ENCODE peak calls at places on chromosomes 6 and 20, in ten cellular contexts. One of them, this sample, is unnamed.

GRCh38 chr6:124090491-124090890 is 286.8 kb downstream of the NKAIN2 start:
- DNase-seq in IMR-90: no peak
- DNase-seq in effector memory CD4-positive, alpha-beta T cell: no peak
- DNase-seq in WTC11: no peak
- DNase-seq in activated CD4-positive, alpha-beta T cell treated with anti-CD3 and anti-CD28 coated beads, Interleukin-2, amount 50 U/mL, for 24 hours: no peak
- DNase-seq in RKO: no peak
- DNase-seq in AG04450: no peak
- DNase-seq in WERI-Rb-1: no peak
- DNase-seq in stimulated activated CD8-positive, alpha-beta memory T cell treated with anti-CD3 and anti-CD28 coated beads, Interleukin-12 subunit alpha, Interleukin-12 subunit beta, amount 100 ng/mL, for 1 hour: no peak
- DNase-seq in Caco-2: no peak
- DNase-seq in this sample: no peak

GRCh38 chr6:4803343-4803744 is 27.1 kb downstream of the CDYL start:
- DNase-seq in IMR-90: no peak
- DNase-seq in effector memory CD4-positive, alpha-beta T cell: no peak
- DNase-seq in WTC11: no peak
- DNase-seq in activated CD4-positive, alpha-beta T cell treated with anti-CD3 and anti-CD28 coated beads, Interleukin-2, amount 50 U/mL, for 24 hours: no peak
- DNase-seq in RKO: no peak
- DNase-seq in AG04450: no peak
- DNase-seq in WERI-Rb-1: no peak
- DNase-seq in stimulated activated CD8-positive, alpha-beta memory T cell treated with anti-CD3 and anti-CD28 coated beads, Interleukin-12 subunit alpha, Interleukin-12 subunit beta, amount 100 ng/mL, for 1 hour: no peak
- DNase-seq in Caco-2: no peak
- DNase-seq in this sample: no peak

GRCh38 chr6:10028202-10028601 is 386.7 kb downstream of the TFAP2A start:
- DNase-seq in IMR-90: no peak
- DNase-seq in effector memory CD4-positive, alpha-beta T cell: no peak
- DNase-seq in WTC11: no peak
- DNase-seq in activated CD4-positive, alpha-beta T cell treated with anti-CD3 and anti-CD28 coated beads, Interleukin-2, amount 50 U/mL, for 24 hours: no peak
- DNase-seq in RKO: no peak
- DNase-seq in AG04450: no peak
- DNase-seq in WERI-Rb-1: no peak
- DNase-seq in stimulated activated CD8-positive, alpha-beta memory T cell treated with anti-CD3 and anti-CD28 coated beads, Interleukin-12 subunit alpha, Interleukin-12 subunit beta, amount 100 ng/mL, for 1 hour: no peak
- DNase-seq in Caco-2: no peak
- DNase-seq in this sample: no peak

GRCh38 chr6:165849539-165850430 is 186.7 kb upstream of the PDE10A start:
- DNase-seq in IMR-90: no peak
- DNase-seq in effector memory CD4-positive, alpha-beta T cell: no peak
- DNase-seq in WTC11: no peak
- DNase-seq in activated CD4-positive, alpha-beta T cell treated with anti-CD3 and anti-CD28 coated beads, Interleukin-2, amount 50 U/mL, for 24 hours: no peak
- DNase-seq in RKO: no peak
- DNase-seq in AG04450: no peak
- DNase-seq in WERI-Rb-1: no peak
- DNase-seq in stimulated activated CD8-positive, alpha-beta memory T cell treated with anti-CD3 and anti-CD28 coated beads, Interleukin-12 subunit alpha, Interleukin-12 subunit beta, amount 100 ng/mL, for 1 hour: no peak
- DNase-seq in Caco-2: no peak
- DNase-seq in this sample: peak; percentile 51

GRCh38 chr20:31606928-31607639 is 2.0 kb downstream of the ID1 start:
- DNase-seq in IMR-90: peak; percentile 67
- DNase-seq in effector memory CD4-positive, alpha-beta T cell: no peak
- DNase-seq in WTC11: no peak
- DNase-seq in activated CD4-positive, alpha-beta T cell treated with anti-CD3 and anti-CD28 coated beads, Interleukin-2, amount 50 U/mL, for 24 hours: no peak
- DNase-seq in RKO: no peak
- DNase-seq in AG04450: no peak
- DNase-seq in WERI-Rb-1: peak; percentile 84
- DNase-seq in stimulated activated CD8-positive, alpha-beta memory T cell treated with anti-CD3 and anti-CD28 coated beads, Interleukin-12 subunit alpha, Interleukin-12 subunit beta, amount 100 ng/mL, for 1 hour: no peak
- DNase-seq in Caco-2: peak; percentile 77
- DNase-seq in this sample: no peak

GRCh38 chr6:34106421-34106820 is 39.5 kb downstream of the GRM4 start:
- DNase-seq in IMR-90: no peak
- DNase-seq in effector memory CD4-positive, alpha-beta T cell: no peak
- DNase-seq in WTC11: no peak
- DNase-seq in activated CD4-positive, alpha-beta T cell treated with anti-CD3 and anti-CD28 coated beads, Interleukin-2, amount 50 U/mL, for 24 hours: no peak
- DNase-seq in RKO: no peak
- DNase-seq in AG04450: no peak
- DNase-seq in WERI-Rb-1: no peak
- DNase-seq in stimulated activated CD8-positive, alpha-beta memory T cell treated with anti-CD3 and anti-CD28 coated beads, Interleukin-12 subunit alpha, Interleukin-12 subunit beta, amount 100 ng/mL, for 1 hour: no peak
- DNase-seq in Caco-2: no peak
- DNase-seq in this sample: no peak

GRCh38 chr6:100366419-100366818 is 98.3 kb downstream of the SIM1 start:
- DNase-seq in IMR-90: peak; percentile 87
- DNase-seq in effector memory CD4-positive, alpha-beta T cell: no peak
- DNase-seq in WTC11: no peak
- DNase-seq in activated CD4-positive, alpha-beta T cell treated with anti-CD3 and anti-CD28 coated beads, Interleukin-2, amount 50 U/mL, for 24 hours: no peak
- DNase-seq in RKO: peak; percentile 86
- DNase-seq in AG04450: no peak
- DNase-seq in WERI-Rb-1: no peak
- DNase-seq in stimulated activated CD8-positive, alpha-beta memory T cell treated with anti-CD3 and anti-CD28 coated beads, Interleukin-12 subunit alpha, Interleukin-12 subunit beta, amount 100 ng/mL, for 1 hour: no peak
- DNase-seq in Caco-2: peak; percentile 3
- DNase-seq in this sample: no peak

GRCh38 chr6:8243462-8243861 is 141.1 kb upstream of the EEF1E1 start:
- DNase-seq in IMR-90: peak; percentile 6
- DNase-seq in effector memory CD4-positive, alpha-beta T cell: no peak
- DNase-seq in WTC11: no peak
- DNase-seq in activated CD4-positive, alpha-beta T cell treated with anti-CD3 and anti-CD28 coated beads, Interleukin-2, amount 50 U/mL, for 24 hours: no peak
- DNase-seq in RKO: no peak
- DNase-seq in AG04450: no peak
- DNase-seq in WERI-Rb-1: no peak
- DNase-seq in stimulated activated CD8-positive, alpha-beta memory T cell treated with anti-CD3 and anti-CD28 coated beads, Interleukin-12 subunit alpha, Interleukin-12 subunit beta, amount 100 ng/mL, for 1 hour: no peak
- DNase-seq in Caco-2: peak; percentile 55
- DNase-seq in this sample: no peak

GRCh38 chr20:56328861-56329260 is 29.9 kb upstream of the FAM210B start:
- DNase-seq in IMR-90: peak; percentile 8
- DNase-seq in effector memory CD4-positive, alpha-beta T cell: no peak
- DNase-seq in WTC11: no peak
- DNase-seq in activated CD4-positive, alpha-beta T cell treated with anti-CD3 and anti-CD28 coated beads, Interleukin-2, amount 50 U/mL, for 24 hours: no peak
- DNase-seq in RKO: peak; percentile 56
- DNase-seq in AG04450: no peak
- DNase-seq in WERI-Rb-1: no peak
- DNase-seq in stimulated activated CD8-positive, alpha-beta memory T cell treated with anti-CD3 and anti-CD28 coated beads, Interleukin-12 subunit alpha, Interleukin-12 subunit beta, amount 100 ng/mL, for 1 hour: no peak
- DNase-seq in Caco-2: peak; percentile 75
- DNase-seq in this sample: peak; percentile 12

GRCh38 chr20:47031028-47031427 is 136.4 kb downstream of the EYA2 start:
- DNase-seq in IMR-90: no peak
- DNase-seq in effector memory CD4-positive, alpha-beta T cell: no peak
- DNase-seq in WTC11: no peak
- DNase-seq in activated CD4-positive, alpha-beta T cell treated with anti-CD3 and anti-CD28 coated beads, Interleukin-2, amount 50 U/mL, for 24 hours: no peak
- DNase-seq in RKO: no peak
- DNase-seq in AG04450: no peak
- DNase-seq in WERI-Rb-1: no peak
- DNase-seq in stimulated activated CD8-positive, alpha-beta memory T cell treated with anti-CD3 and anti-CD28 coated beads, Interleukin-12 subunit alpha, Interleukin-12 subunit beta, amount 100 ng/mL, for 1 hour: no peak
- DNase-seq in Caco-2: no peak
- DNase-seq in this sample: no peak

GRCh38 chr20:32707691-32708581 is 34.2 kb upstream of the C20orf203 start:
- DNase-seq in IMR-90: peak; percentile 55
- DNase-seq in effector memory CD4-positive, alpha-beta T cell: no peak
- DNase-seq in WTC11: no peak
- DNase-seq in activated CD4-positive, alpha-beta T cell treated with anti-CD3 and anti-CD28 coated beads, Interleukin-2, amount 50 U/mL, for 24 hours: no peak
- DNase-seq in RKO: no peak
- DNase-seq in AG04450: no peak
- DNase-seq in WERI-Rb-1: no peak
- DNase-seq in stimulated activated CD8-positive, alpha-beta memory T cell treated with anti-CD3 and anti-CD28 coated beads, Interleukin-12 subunit alpha, Interleukin-12 subunit beta, amount 100 ng/mL, for 1 hour: no peak
- DNase-seq in Caco-2: no peak
- DNase-seq in this sample: no peak

GRCh38 chr20:775679-776135 is 7.4 kb upstream of the SLC52A3 start:
- DNase-seq in IMR-90: no peak
- DNase-seq in effector memory CD4-positive, alpha-beta T cell: no peak
- DNase-seq in WTC11: peak; percentile 77
- DNase-seq in activated CD4-positive, alpha-beta T cell treated with anti-CD3 and anti-CD28 coated beads, Interleukin-2, amount 50 U/mL, for 24 hours: no peak
- DNase-seq in RKO: no peak
- DNase-seq in AG04450: no peak
- DNase-seq in WERI-Rb-1: no peak
- DNase-seq in stimulated activated CD8-positive, alpha-beta memory T cell treated with anti-CD3 and anti-CD28 coated beads, Interleukin-12 subunit alpha, Interleukin-12 subunit beta, amount 100 ng/mL, for 1 hour: no peak
- DNase-seq in Caco-2: peak; percentile 18
- DNase-seq in this sample: no peak

GRCh38 chr6:29553268-29554057 is 6.1 kb downstream of the UBD start:
- DNase-seq in IMR-90: peak; percentile 54
- DNase-seq in effector memory CD4-positive, alpha-beta T cell: no peak
- DNase-seq in WTC11: peak; percentile 84
- DNase-seq in activated CD4-positive, alpha-beta T cell treated with anti-CD3 and anti-CD28 coated beads, Interleukin-2, amount 50 U/mL, for 24 hours: no peak
- DNase-seq in RKO: no peak
- DNase-seq in AG04450: no peak
- DNase-seq in WERI-Rb-1: no peak
- DNase-seq in stimulated activated CD8-positive, alpha-beta memory T cell treated with anti-CD3 and anti-CD28 coated beads, Interleukin-12 subunit alpha, Interleukin-12 subunit beta, amount 100 ng/mL, for 1 hour: no peak
- DNase-seq in Caco-2: no peak
- DNase-seq in this sample: no peak